ENCODE peak calls at places on chromosomes 13 and 19, in five cellular contexts. One of them, this sample, is unnamed.

GRCh38 chr19:5827891-5828660 is 11.4 kb downstream of the FUT6 start:
- DNase-seq in AG09309: peak; percentile 45
- DNase-seq in HL-60: peak; percentile 90
- DNase-seq in heart left ventricle: peak; percentile 83
- DNase-seq in bronchial epithelial cell: peak; percentile 75
- DNase-seq in this sample: peak; percentile 94

GRCh38 chr13:24788538-24788937 is 24.6 kb downstream of the RNF17 start:
- DNase-seq in HL-60: no peak
- DNase-seq in AG09309: no peak
- DNase-seq in heart left ventricle: no peak
- DNase-seq in bronchial epithelial cell: no peak
- DNase-seq in this sample: no peak

GRCh38 chr19:11382898-11383705 is 1.0 kb downstream of the EPOR start:
- DNase-seq in bronchial epithelial cell: no peak
- DNase-seq in heart left ventricle: peak; percentile 30
- DNase-seq in HL-60: peak; percentile 57
- DNase-seq in AG09309: no peak
- DNase-seq in this sample: peak; percentile 16

GRCh38 chr13:44969858-44970484 is 19.3 kb downstream of the NUFIP1 start:
- DNase-seq in bronchial epithelial cell: peak; percentile 51
- DNase-seq in AG09309: peak; percentile 23
- DNase-seq in HL-60: no peak
- DNase-seq in heart left ventricle: no peak
- DNase-seq in this sample: peak; percentile 77

GRCh38 chr19:39407394-39407643 is 672 bp downstream of the ZFP36 start:
- DNase-seq in heart left ventricle: no peak
- DNase-seq in bronchial epithelial cell: no peak
- DNase-seq in AG09309: no peak
- DNase-seq in HL-60: no peak
- DNase-seq in this sample: no peak

GRCh38 chr19:5116292-5116691 is 147.4 kb downstream of the KDM4B start:
- DNase-seq in heart left ventricle: no peak
- DNase-seq in HL-60: no peak
- DNase-seq in bronchial epithelial cell: no peak
- DNase-seq in AG09309: no peak
- DNase-seq in this sample: no peak

GRCh38 chr19:11196406-11197287 is 698 bp downstream of the KANK2 start:
- DNase-seq in AG09309: no peak
- DNase-seq in HL-60: no peak
- DNase-seq in bronchial epithelial cell: no peak
- DNase-seq in heart left ventricle: peak; percentile 63
- DNase-seq in this sample: peak; percentile 34

GRCh38 chr13:78121459-78122348 is 203.1 kb upstream of the EDNRB start:
- DNase-seq in bronchial epithelial cell: peak; percentile 61
- DNase-seq in heart left ventricle: peak; percentile 30
- DNase-seq in AG09309: peak; percentile 14
- DNase-seq in HL-60: peak; percentile 33
- DNase-seq in this sample: peak; percentile 83

GRCh38 chr13:30422056-30422914 is at the start of gene UBE2L5:
- DNase-seq in HL-60: peak; percentile 62
- DNase-seq in AG09309: no peak
- DNase-seq in bronchial epithelial cell: peak; percentile 65
- DNase-seq in heart left ventricle: peak; percentile 78
- DNase-seq in this sample: peak; percentile 84

GRCh38 chr13:30108216-30108912 is 199.0 kb downstream of the KATNAL1 start:
- DNase-seq in AG09309: no peak
- DNase-seq in heart left ventricle: no peak
- DNase-seq in bronchial epithelial cell: no peak
- DNase-seq in HL-60: no peak
- DNase-seq in this sample: no peak

GRCh38 chr19:46875234-46875633 is 14.4 kb downstream of the ARHGAP35 start:
- DNase-seq in bronchial epithelial cell: peak; percentile 60
- DNase-seq in heart left ventricle: no peak
- DNase-seq in HL-60: no peak
- DNase-seq in AG09309: no peak
- DNase-seq in this sample: no peak

GRCh38 chr13:71603255-71603654 is 263.7 kb downstream of the DACH1 start:
- DNase-seq in AG09309: no peak
- DNase-seq in bronchial epithelial cell: no peak
- DNase-seq in heart left ventricle: no peak
- DNase-seq in HL-60: no peak
- DNase-seq in this sample: no peak

GRCh38 chr13:40113644-40114304 is 458.3 kb downstream of the COG6 start:
- DNase-seq in AG09309: peak; percentile 55
- DNase-seq in HL-60: no peak
- DNase-seq in bronchial epithelial cell: peak; percentile 8
- DNase-seq in heart left ventricle: no peak
- DNase-seq in this sample: peak; percentile 61

GRCh38 chr19:48490980-48491792 is 20.4 kb downstream of the LMTK3 start:
- DNase-seq in HL-60: no peak
- DNase-seq in heart left ventricle: no peak
- DNase-seq in bronchial epithelial cell: no peak
- DNase-seq in AG09309: no peak
- DNase-seq in this sample: peak; percentile 41

GRCh38 chr13:36736119-36736726 is 62.4 kb downstream of the SERTM1 start:
- DNase-seq in heart left ventricle: peak; percentile 24
- DNase-seq in AG09309: peak; percentile 31
- DNase-seq in HL-60: peak; percentile 7
- DNase-seq in bronchial epithelial cell: peak; percentile 36
- DNase-seq in this sample: peak; percentile 82

GRCh38 chr19:36986131-36986530 is 70.0 kb downstream of the ZNF568 start:
- DNase-seq in AG09309: no peak
- DNase-seq in heart left ventricle: no peak
- DNase-seq in bronchial epithelial cell: no peak
- DNase-seq in HL-60: no peak
- DNase-seq in this sample: no peak

GRCh38 chr13:44865722-44866484 is 123.4 kb downstream of the NUFIP1 start:
- DNase-seq in AG09309: no peak
- DNase-seq in heart left ventricle: no peak
- DNase-seq in HL-60: no peak
- DNase-seq in bronchial epithelial cell: no peak
- DNase-seq in this sample: no peak

GRCh38 chr19:31261651-31262331 is 87.4 kb downstream of the TSHZ3 start:
- DNase-seq in heart left ventricle: no peak
- DNase-seq in bronchial epithelial cell: no peak
- DNase-seq in HL-60: no peak
- DNase-seq in AG09309: no peak
- DNase-seq in this sample: peak; percentile 33

GRCh38 chr13:108342369-108343289 is 73.1 kb downstream of the TNFSF13B start:
- DNase-seq in HL-60: no peak
- DNase-seq in heart left ventricle: no peak
- DNase-seq in AG09309: no peak
- DNase-seq in bronchial epithelial cell: peak; percentile 40
- DNase-seq in this sample: peak; percentile 78

GRCh38 chr19:35462476-35462953 is 14.5 kb downstream of the FFAR2 start:
- DNase-seq in heart left ventricle: no peak
- DNase-seq in bronchial epithelial cell: no peak
- DNase-seq in HL-60: peak; percentile 96
- DNase-seq in AG09309: no peak
- DNase-seq in this sample: no peak

GRCh38 chr13:43009506-43009905 is 13.9 kb upstream of the DNAJC15 start:
- DNase-seq in bronchial epithelial cell: peak; percentile 49
- DNase-seq in heart left ventricle: no peak
- DNase-seq in HL-60: no peak
- DNase-seq in AG09309: no peak
- DNase-seq in this sample: peak; percentile 53

GRCh38 chr19:2949939-2950285 is 5.1 kb upstream of the ZNF77 start:
- DNase-seq in AG09309: no peak
- DNase-seq in heart left ventricle: peak; percentile 77
- DNase-seq in bronchial epithelial cell: peak; percentile 21
- DNase-seq in HL-60: no peak
- DNase-seq in this sample: peak; percentile 53

GRCh38 chr13:50274181-50274580 is 258.9 kb downstream of the KCNRG start:
- DNase-seq in heart left ventricle: no peak
- DNase-seq in HL-60: no peak
- DNase-seq in bronchial epithelial cell: no peak
- DNase-seq in AG09309: no peak
- DNase-seq in this sample: no peak

GRCh38 chr13:50267917-50268316 is 252.7 kb downstream of the KCNRG start:
- DNase-seq in bronchial epithelial cell: no peak
- DNase-seq in heart left ventricle: no peak
- DNase-seq in AG09309: no peak
- DNase-seq in HL-60: no peak
- DNase-seq in this sample: no peak

GRCh38 chr13:50268500-50268899 is 253.3 kb downstream of the KCNRG start:
- DNase-seq in AG09309: no peak
- DNase-seq in HL-60: no peak
- DNase-seq in bronchial epithelial cell: no peak
- DNase-seq in heart left ventricle: no peak
- DNase-seq in this sample: peak; percentile 38
- TF ChIP-seq CTCF in AG09309: peak; percentile 31
- TF ChIP-seq CTCF in HL-60: no peak
- TF ChIP-seq CTCF in bronchial epithelial cell: no peak
- TF ChIP-seq CTCF in heart left ventricle: no peak
- TF ChIP-seq CTCF in this sample: peak; percentile 39

GRCh38 chr13:48977973-48978372 is 2.3 kb downstream of the FNDC3A start:
- DNase-seq in bronchial epithelial cell: peak; percentile 26
- DNase-seq in AG09309: no peak
- DNase-seq in HL-60: no peak
- DNase-seq in heart left ventricle: no peak
- DNase-seq in this sample: peak; percentile 16
- H3K4me3 ChIP-seq in bronchial epithelial cell: no peak overlapping the region
- H3K4me3 ChIP-seq in AG09309: peak overlapping the region; percentile 86
- H3K4me3 ChIP-seq in HL-60: peak overlapping the region; percentile 59
- H3K4me3 ChIP-seq in heart left ventricle: peak overlapping the region; percentile 66
- H3K4me3 ChIP-seq in this sample: peak overlapping the region; percentile 84

DNA sequence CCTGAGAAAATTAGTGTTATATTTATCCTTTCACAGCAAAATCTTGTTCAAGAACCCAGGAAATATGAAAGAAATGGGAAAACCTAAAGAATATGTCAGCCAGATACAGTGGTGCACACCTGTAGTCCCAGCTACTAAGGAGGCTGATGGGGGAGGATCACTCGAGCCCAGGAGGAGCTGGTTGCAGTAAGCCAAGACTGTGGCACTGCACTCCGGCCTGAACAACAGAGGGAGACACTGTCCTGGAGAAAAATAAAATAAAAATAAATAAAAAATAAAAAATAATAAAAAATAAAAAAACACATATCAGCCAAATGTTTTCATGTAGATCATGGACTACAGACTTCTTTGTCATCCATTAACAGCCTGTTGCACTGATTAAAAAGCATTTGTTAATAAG is 244.8 kb upstream of the KLHL1 start:
- DNase-seq in HL-60: no peak
- DNase-seq in heart left ventricle: no peak
- DNase-seq in AG09309: no peak
- DNase-seq in bronchial epithelial cell: no peak
- DNase-seq in this sample: peak; percentile 0
- TF ChIP-seq CTCF in HL-60: no peak
- TF ChIP-seq CTCF in heart left ventricle: no peak
- TF ChIP-seq CTCF in AG09309: no peak
- TF ChIP-seq CTCF in bronchial epithelial cell: no peak
- TF ChIP-seq CTCF in this sample: no peak

GRCh38 chr19:33808399-33808798 is 11.7 kb downstream of the KCTD15 start:
- DNase-seq in heart left ventricle: no peak
- DNase-seq in AG09309: no peak
- DNase-seq in HL-60: no peak
- DNase-seq in bronchial epithelial cell: no peak
- DNase-seq in this sample: no peak
- H3K4me3 ChIP-seq in heart left ventricle: no peak overlapping the region
- H3K4me3 ChIP-seq in AG09309: no peak overlapping the region
- H3K4me3 ChIP-seq in HL-60: no peak overlapping the region
- H3K4me3 ChIP-seq in bronchial epithelial cell: no peak overlapping the region
- H3K4me3 ChIP-seq in this sample: no peak overlapping the region

GRCh38 chr19:20479483-20479882 is 86.1 kb downstream of the ZNF737 start:
- DNase-seq in AG09309: no peak
- DNase-seq in bronchial epithelial cell: no peak
- DNase-seq in HL-60: no peak
- DNase-seq in heart left ventricle: no peak
- DNase-seq in this sample: no peak

GRCh38 chr19:20482721-20483120 is 82.9 kb downstream of the ZNF737 start:
- DNase-seq in HL-60: no peak
- DNase-seq in heart left ventricle: no peak
- DNase-seq in AG09309: no peak
- DNase-seq in bronchial epithelial cell: no peak
- DNase-seq in this sample: no peak

DNA sequence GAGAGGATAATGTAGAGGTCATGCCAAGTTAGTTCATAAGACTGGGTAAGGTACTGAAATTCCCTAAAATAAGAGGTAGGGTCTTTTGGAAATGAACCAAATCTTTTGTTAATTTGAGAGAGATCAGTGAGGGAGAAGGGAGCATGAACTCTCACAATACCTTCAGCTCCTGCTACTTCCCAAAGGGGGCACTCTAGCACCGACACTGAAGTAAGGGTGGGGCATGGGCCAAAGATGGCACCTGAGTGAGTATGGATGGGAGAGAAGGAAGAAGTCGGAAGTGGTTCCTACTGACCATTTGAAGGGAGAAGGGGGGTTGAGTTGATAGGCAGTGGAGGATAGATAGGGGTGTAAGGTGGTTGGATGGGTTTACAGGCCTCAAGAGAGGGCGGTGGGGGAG is 86.6 kb downstream of the ZNF737 start:
- DNase-seq in bronchial epithelial cell: no peak
- DNase-seq in AG09309: no peak
- DNase-seq in heart left ventricle: no peak
- DNase-seq in HL-60: no peak
- DNase-seq in this sample: no peak
- TF ChIP-seq CTCF in bronchial epithelial cell: no peak
- TF ChIP-seq CTCF in AG09309: no peak
- TF ChIP-seq CTCF in heart left ventricle: no peak
- TF ChIP-seq CTCF in HL-60: no peak
- TF ChIP-seq CTCF in this sample: no peak

GRCh38 chr19:40806385-40807146 is 7.6 kb downstream of the EGLN2 start:
- DNase-seq in heart left ventricle: peak; percentile 90
- DNase-seq in bronchial epithelial cell: peak; percentile 90
- DNase-seq in HL-60: no peak
- DNase-seq in AG09309: peak; percentile 78
- DNase-seq in this sample: peak; percentile 99
- H3K4me3 ChIP-seq in heart left ventricle: no peak overlapping the region
- H3K4me3 ChIP-seq in bronchial epithelial cell: no peak overlapping the region
- H3K4me3 ChIP-seq in HL-60: no peak overlapping the region
- H3K4me3 ChIP-seq in AG09309: no peak overlapping the region
- H3K4me3 ChIP-seq in this sample: peak overlapping the region; percentile 22

This sample was measured in choroid plexus epithelial cell.